ENCODE peak calls at places on chromosome 7, in four cellular contexts. K is A549, O is H1, R is HepG2. U is an unnamed sample.

GRCh38 chr7:149310113-149310836 is 48.3 kb downstream of the ZNF783 start:
- DNase-seq in K (peak), O (no peak), R (peak), U (peak)

GRCh38 chr7:14501436-14501835 is 401.1 kb downstream of the DGKB start:
- DNase-seq in K (no peak), O (no peak), R (no peak), U (no peak)

GRCh38 chr7:70355591-70356323 is 757.5 kb downstream of the AUTS2 start:
- DNase-seq in K (no peak), O (no peak), R (no peak), U (no peak)

GRCh38 chr7:57819491-57819981 is 369.6 kb downstream of the ZNF716 start:
- DNase-seq in K (no peak), O (no peak), R (no peak), U (no peak)

GRCh38 chr7:98728555-98728954 is 111.5 kb downstream of the NPTX2 start:
- DNase-seq in K (no peak), O (no peak), R (no peak), U (no peak)

GRCh38 chr7:76216683-76217082 is 15.0 kb downstream of the SRRM3 start:
- DNase-seq in K (no peak), O (no peak), R (no peak), U (no peak)

GRCh38 chr7:69674701-69675182 is 76.5 kb downstream of the AUTS2 start:
- DNase-seq in K (no peak), O (no peak), R (no peak), U (peak)

GRCh38 chr7:50822716-50823115 is 40.0 kb upstream of the GRB10 start:
- DNase-seq in K (no peak), O (no peak), R (no peak), U (no peak)

GRCh38 chr7:151626422-151627115 is 106.9 kb upstream of the RHEB start:
- DNase-seq in K (peak), O (peak), R (peak), U (no peak)

GRCh38 chr7:150399421-150399820 is 20.3 kb downstream of the ZNF775 start:
- DNase-seq in K (no peak), O (no peak), R (no peak), U (no peak)

GRCh38 chr7:71633571-71634008 is 501.6 kb downstream of the GALNT17 start:
- DNase-seq in K (peak), O (no peak), R (peak), U (no peak)

GRCh38 chr7:369476-369980 is 79.6 kb downstream of the FOXL3 start:
- DNase-seq in K (no peak), O (no peak), R (no peak), U (no peak)

GRCh38 chr7:155377837-155378579 is 79.9 kb upstream of the EN2 start:
- DNase-seq in K (no peak), O (peak), R (no peak), U (no peak)

GRCh38 chr7:110224643-110225042 is 866.3 kb upstream of the LRRN3 start:
- DNase-seq in K (no peak), O (no peak), R (no peak), U (no peak)

GRCh38 chr7:127938588-127938987 is 92.6 kb downstream of the LRRC4 start:
- DNase-seq in K (no peak), O (no peak), R (no peak), U (no peak)

GRCh38 chr7:22452142-22452763 is 47.7 kb downstream of the STEAP1B start:
- DNase-seq in K (peak), O (peak), R (peak), U (no peak)

GRCh38 chr7:40604601-40605438 is 470.0 kb downstream of the SUGCT start:
- DNase-seq in K (peak), O (peak), R (peak), U (no peak)

GRCh38 chr7:110253083-110253482 is 837.8 kb upstream of the LRRN3 start:
- DNase-seq in K (no peak), O (no peak), R (no peak), U (no peak)

GRCh38 chr7:104156842-104157277 is 51.0 kb downstream of the ORC5 start:
- DNase-seq in K (peak), O (no peak), R (peak), U (no peak)

GRCh38 chr7:47314728-47315601 is 266.9 kb downstream of the TNS3 start:
- DNase-seq in K (no peak), O (peak), R (no peak), U (no peak)

DNA sequence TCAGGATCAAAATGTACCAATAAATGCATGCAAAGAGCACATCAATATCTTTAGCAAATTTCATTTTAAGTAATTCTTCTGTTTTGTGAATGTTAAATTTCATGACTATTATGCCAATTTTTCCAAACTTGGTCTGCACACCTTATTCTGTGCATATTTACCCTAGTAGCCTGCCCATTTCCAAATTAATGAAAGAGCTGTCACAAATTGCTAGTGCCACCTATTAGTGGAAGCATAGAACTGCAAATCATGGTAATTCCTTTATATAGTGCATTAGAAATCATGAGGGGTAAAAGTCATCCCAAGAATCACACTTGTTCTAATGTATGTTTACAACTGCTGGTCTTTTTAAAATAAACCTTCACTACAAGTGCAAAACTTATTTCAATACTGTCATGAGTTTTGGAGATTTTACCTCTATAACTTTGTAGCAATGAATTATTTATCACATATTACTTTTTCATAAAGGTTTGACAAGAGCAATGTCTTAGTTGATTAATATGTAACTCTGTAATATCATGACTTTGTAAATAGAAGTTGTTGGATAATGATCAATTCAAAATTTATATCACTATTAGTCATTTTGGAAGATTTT is 5.7 kb downstream of the SEMA3A start:
- DNase-seq in K (no peak), O (no peak), R (peak), U (no peak)
- TF ChIP-seq KDM1A in K (no peak), O (no peak), R (no peak), U (no peak)

DNA sequence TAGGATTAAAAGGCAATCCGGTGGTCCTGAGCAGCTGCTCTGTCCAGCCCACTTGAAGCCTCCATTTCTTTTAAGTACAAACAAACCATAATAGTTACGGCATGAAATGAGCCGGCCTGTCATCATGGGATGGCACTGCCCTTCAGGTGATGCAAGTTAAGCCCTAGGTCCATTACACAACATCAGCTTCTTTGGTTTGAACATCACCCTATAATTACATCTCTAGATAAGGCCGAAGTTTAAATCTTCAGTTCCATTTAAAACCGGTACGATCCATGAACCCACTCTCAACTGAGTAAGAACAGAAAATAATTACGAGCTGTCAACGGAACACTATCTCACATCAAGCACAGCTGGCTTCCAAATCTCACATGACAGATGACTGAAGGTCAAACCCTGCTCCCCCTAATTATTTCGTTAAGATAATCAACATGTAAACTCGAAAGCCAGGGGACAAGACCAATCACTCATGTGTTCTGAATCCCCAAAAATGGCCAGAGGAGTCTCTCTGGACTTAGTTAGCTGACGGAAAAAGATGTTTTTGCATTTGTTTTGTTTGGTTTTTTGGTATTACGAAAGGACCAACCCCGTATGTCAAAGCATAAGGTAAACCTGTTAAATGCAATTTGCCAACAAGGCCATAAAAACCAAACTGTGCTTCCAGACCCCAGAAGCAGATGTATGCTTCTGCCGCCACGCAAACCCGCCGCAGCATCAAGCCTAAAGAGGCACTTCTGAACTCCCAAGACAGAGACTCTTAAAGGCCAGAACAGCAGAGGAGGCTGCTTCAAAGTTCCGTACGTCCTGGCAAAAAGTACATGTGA is 10.8 kb downstream of the GNA12 start:
- DNase-seq in K (no peak), O (no peak), R (no peak), U (no peak)
- TF ChIP-seq KDM1A in K (no peak), O (no peak), R (no peak), U (no peak)

DNA sequence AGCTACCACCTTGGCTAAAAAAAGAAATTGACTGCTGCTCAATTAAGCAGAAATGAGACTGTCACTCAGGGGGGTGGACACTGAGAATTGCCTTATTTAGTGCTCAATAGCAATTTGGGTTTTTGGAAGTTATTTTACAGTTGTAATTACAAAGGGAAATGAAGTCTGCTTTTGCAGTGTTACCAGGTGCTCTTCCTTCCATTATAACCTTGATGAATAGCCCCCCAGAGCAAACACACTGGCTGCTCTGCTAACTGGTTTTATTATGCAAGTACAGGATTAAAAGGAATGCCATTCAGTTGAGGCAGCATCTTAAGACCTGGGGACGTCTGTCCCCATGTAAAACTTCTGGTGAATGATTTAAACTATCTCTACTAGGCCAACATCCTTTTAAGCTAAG is 191.0 kb downstream of the EVX1 start:
- DNase-seq in K (no peak), O (no peak), R (no peak), U (no peak)
- TF ChIP-seq KDM1A in K (no peak), O (no peak), R (no peak), U (no peak)

DNA sequence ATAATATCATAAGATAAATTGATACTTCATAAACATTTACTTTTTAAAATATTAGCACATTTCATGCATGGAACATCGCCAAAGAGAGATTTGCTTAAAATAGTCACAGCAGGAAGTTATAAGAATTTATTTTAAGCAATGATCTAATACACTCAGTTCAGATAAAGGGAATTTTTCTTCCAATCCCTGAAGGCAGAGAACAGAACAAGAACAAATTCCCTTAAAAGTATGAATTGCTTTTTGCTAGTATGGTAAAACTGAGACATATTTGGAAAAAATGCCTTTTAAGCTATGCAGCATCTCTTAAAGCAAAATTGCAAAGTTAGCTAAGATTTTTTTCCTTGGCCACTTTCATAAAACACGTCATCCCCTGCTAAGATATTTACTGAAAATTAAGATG is 91.0 kb downstream of the SEMA3D start:
- DNase-seq in K (no peak), O (no peak), R (no peak), U (no peak)
- TF ChIP-seq KDM1A in K (no peak), O (no peak), R (no peak), U (no peak)

GRCh38 chr7:2725178-2726105 is 37.4 kb downstream of the AMZ1 start:
- DNase-seq in K (no peak), O (no peak), R (no peak), U (no peak)

GRCh38 chr7:2723138-2723850 is 35.3 kb downstream of the AMZ1 start:
- DNase-seq in K (no peak), O (no peak), R (no peak), U (no peak)

GRCh38 chr7:2722591-2722990 is 34.6 kb downstream of the AMZ1 start:
- DNase-seq in K (no peak), O (no peak), R (no peak), U (no peak)

GRCh38 chr7:2726316-2727018 is 38.5 kb downstream of the AMZ1 start:
- DNase-seq in K (no peak), O (no peak), R (no peak), U (no peak)

GRCh38 chr7:2724453-2725177 is 36.6 kb downstream of the AMZ1 start:
- DNase-seq in K (no peak), O (no peak), R (no peak), U (no peak)
- TF ChIP-seq KDM1A in K (no peak), O (no peak), R (no peak), U (no peak)

DNA sequence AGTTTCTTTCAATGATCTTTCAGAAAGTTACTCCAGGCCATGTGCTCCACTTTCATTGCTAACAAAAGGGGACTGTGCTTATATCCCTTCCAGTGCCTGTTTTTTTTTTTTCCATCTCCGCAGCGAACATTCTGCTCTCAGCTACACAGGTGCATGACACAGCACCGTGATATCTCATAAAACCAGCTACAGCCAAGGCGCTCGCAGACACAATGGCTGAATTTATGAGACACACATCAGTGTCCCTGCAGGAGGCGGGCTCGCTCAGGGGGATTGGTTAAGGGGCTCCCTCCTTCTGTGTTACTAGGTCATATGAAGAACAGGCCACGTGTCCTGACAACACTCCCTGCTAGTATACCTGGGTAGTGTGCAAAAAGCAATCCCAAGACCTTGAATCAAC is 245.5 kb downstream of the SKAP2 start:
- DNase-seq in K (no peak), O (no peak), R (no peak), U (no peak)
- TF ChIP-seq KDM1A in K (no peak), O (no peak), R (no peak), U (no peak)

DNA sequence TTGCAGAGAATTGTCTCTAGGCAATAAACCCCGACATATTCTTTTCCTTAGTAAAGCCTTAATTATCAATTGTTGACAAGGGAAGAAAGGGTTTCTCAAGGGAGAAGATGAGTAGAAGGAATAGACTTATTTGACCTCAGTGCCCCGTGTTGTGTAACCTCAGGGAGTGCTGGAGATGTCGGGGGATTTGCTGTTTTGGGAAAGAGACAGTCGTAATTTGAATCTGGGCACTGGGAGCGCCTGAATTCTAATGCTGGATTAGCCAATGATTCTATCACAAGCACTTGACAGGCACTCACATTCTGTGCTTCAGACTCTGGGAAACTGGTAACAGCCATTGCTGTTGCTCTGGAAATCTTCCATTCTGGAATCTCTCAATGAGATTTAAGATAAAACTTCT is 13.8 kb upstream of the LMOD2 start:
- DNase-seq in K (no peak), O (no peak), R (no peak), U (no peak)
- TF ChIP-seq KDM1A in K (no peak), O (no peak), R (no peak), U (no peak)

GRCh38 chr7:18530224-18531179 is 35.0 kb downstream of the HDAC9 start:
- DNase-seq in K (no peak), O (no peak), R (no peak), U (no peak)
- TF ChIP-seq KDM1A in K (no peak), O (no peak), R (no peak), U (no peak)

DNA sequence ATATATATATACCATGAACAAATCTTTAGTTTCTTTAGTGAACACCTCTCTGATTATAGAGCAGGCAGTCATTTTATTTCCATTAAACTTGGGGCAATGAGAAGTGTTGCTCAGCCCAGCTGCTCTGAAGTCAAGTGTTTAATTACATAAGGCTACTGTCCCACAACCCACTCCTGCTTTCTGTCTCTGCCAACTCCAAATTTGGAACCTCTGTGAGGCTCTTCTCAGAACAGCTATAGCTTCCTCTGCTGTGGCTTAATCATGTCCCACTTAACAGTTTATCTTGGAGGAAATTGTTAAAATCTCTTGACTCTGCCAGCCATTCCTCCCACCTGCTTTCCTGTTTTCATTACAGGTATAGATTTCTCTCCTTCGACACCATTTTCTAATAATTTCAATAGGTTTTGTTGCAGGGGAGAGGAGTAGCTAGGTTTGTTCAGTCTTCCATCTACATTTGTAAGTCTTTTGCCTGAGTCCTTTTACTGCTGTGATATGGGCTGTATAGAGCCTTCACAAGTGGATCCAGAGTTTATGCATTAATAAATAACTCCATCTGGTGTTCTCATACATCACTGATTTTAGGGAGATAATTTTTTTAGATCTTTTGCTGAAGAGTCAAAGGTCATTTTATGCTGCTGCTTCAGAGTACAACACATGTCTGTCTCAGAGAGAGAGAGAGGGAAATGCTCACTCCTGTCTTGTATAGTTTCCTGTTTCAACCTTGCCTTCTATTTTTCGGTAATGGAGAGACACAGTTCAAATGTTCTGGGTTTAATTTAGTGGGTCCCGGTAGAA is 170.4 kb downstream of the WNT2 start:
- DNase-seq in K (no peak), O (no peak), R (peak), U (no peak)
- TF ChIP-seq KDM1A in K (no peak), O (no peak), R (no peak), U (no peak)

GRCh38 chr7:4210821-4211220 is 471.3 kb upstream of the FOXK1 start:
- DNase-seq in K (no peak), O (no peak), R (no peak), U (no peak)
- TF ChIP-seq KDM1A in K (no peak), O (no peak), R (no peak), U (no peak)